ENCODE peak calls at places on chromosome 5, in nine cellular contexts. L is neural progenitor cell, Y is PC-3, X is K562, P is mammary epithelial cell, Q is MM.1S, J is HCT116, K is GM23248, D is fibroblast of lung. A is an unnamed sample.

GRCh38 chr5:143229896-143230675 is 173.4 kb downstream of the NR3C1 start:
- DNase-seq in J (no peak), K (peak; percentile 74), X (no peak), Q (peak; percentile 92), Y (no peak), P (no peak), L (peak; percentile 9), D (no peak), A (no peak)

GRCh38 chr5:133709074-133709676 is 96.8 kb upstream of the FSTL4 start:
- DNase-seq in K (no peak), Q (no peak), J (no peak), Y (no peak), L (no peak), D (peak; percentile 2), P (no peak), X (no peak), A (no peak)

GRCh38 chr5:91541696-91542095 is 158.6 kb upstream of the ARRDC3 start:
- DNase-seq in J (peak; percentile 1), K (peak; percentile 44), P (peak; percentile 31), Y (peak; percentile 69), X (no peak), L (no peak), D (peak; percentile 39), Q (no peak), A (no peak)

GRCh38 chr5:113017891-113018635 is 41.5 kb downstream of the DCP2 start:
- DNase-seq in J (no peak), Q (no peak), L (no peak), P (peak; percentile 45), X (no peak), K (no peak), D (no peak), Y (peak; percentile 51), A (no peak)

GRCh38 chr5:13591621-13592020 is 352.9 kb downstream of the DNAH5 start:
- DNase-seq in X (no peak), L (no peak), Y (peak; percentile 91), Q (no peak), J (no peak), D (peak; percentile 4), P (peak; percentile 91), K (peak; percentile 79), A (peak; percentile 25)

GRCh38 chr5:2889946-2890475 is 138.5 kb upstream of the IRX2 start:
- DNase-seq in J (no peak), P (no peak), D (no peak), Q (no peak), K (no peak), X (no peak), L (no peak), Y (no peak), A (no peak)

GRCh38 chr5:127988149-127988755 is 95.3 kb upstream of the SLC12A2 start:
- DNase-seq in Y (peak; percentile 97), Q (no peak), P (peak; percentile 81), D (peak; percentile 90), X (peak; percentile 11), J (peak; percentile 48), L (no peak), K (peak; percentile 72), A (peak; percentile 53)

GRCh38 chr5:127878174-127878750 is 175.1 kb downstream of the CCDC192 start:
- DNase-seq in K (peak; percentile 64), P (peak; percentile 59), L (peak; percentile 60), D (peak; percentile 57), J (peak; percentile 62), Q (peak; percentile 19), X (peak; percentile 26), Y (peak; percentile 80), A (no peak)

GRCh38 chr5:10726179-10726912 is 34.7 kb downstream of the DAP start:
- DNase-seq in X (peak; percentile 58), L (no peak), D (peak; percentile 77), K (no peak), Y (peak; percentile 49), P (no peak), Q (no peak), J (no peak), A (no peak)

GRCh38 chr5:146051678-146052077 is 53.7 kb downstream of the PLAC8L1 start:
- DNase-seq in K (peak; percentile 79), Y (no peak), X (no peak), P (no peak), Q (no peak), L (no peak), D (no peak), J (no peak), A (no peak)

GRCh38 chr5:3715048-3715447 is 119.4 kb downstream of the IRX1 start:
- DNase-seq in X (no peak), P (no peak), L (no peak), D (no peak), Q (no peak), Y (no peak), J (no peak), K (no peak), A (no peak)

GRCh38 chr5:18744990-18745590 is 1110.8 kb downstream of the TAF11L14 start:
- DNase-seq in J (no peak), Y (no peak), D (no peak), K (no peak), X (no peak), P (no peak), Q (peak; percentile 86), L (no peak), A (no peak)

GRCh38 chr5:172858990-172859811 is 25.1 kb downstream of the ERGIC1 start:
- DNase-seq in D (peak; percentile 78), Q (no peak), K (peak; percentile 91), L (no peak), X (no peak), J (no peak), P (no peak), Y (peak; percentile 55), A (peak; percentile 88)

GRCh38 chr5:34695275-34696032 is 39.3 kb downstream of the RAI14 start:
- DNase-seq in J (no peak), Q (no peak), X (no peak), L (no peak), K (peak; percentile 56), Y (no peak), D (no peak), P (no peak), A (no peak)

GRCh38 chr5:125237026-125237425 is 490.6 kb upstream of the ZNF608 start:
- DNase-seq in L (no peak), X (no peak), K (no peak), J (no peak), Y (no peak), P (no peak), D (no peak), Q (no peak), A (no peak)

GRCh38 chr5:100900142-100900795 is 2.8 kb downstream of the ST8SIA4 start:
- DNase-seq in D (peak; percentile 53), X (no peak), L (peak; percentile 44), K (peak; percentile 39), Q (peak; percentile 69), Y (peak; percentile 53), J (no peak), P (peak; percentile 25), A (no peak)
- TF ChIP-seq EZH2 in D (no peak), X (no peak), L (no peak), K (no peak), Q (no peak), Y (no peak), J (no peak), P (no peak), A (no peak)

GRCh38 chr5:149894237-149894636 is 50.4 kb downstream of the PDE6A start:
- DNase-seq in D (no peak), J (no peak), Y (no peak), X (no peak), L (no peak), P (no peak), Q (no peak), K (no peak), A (no peak)
- H4K20me1 ChIP-seq in D (no peaks in the 10 kb centered on the region), J (no peaks in the 10 kb centered on the region), Y (no peaks in the 10 kb centered on the region), X (no peaks in the 10 kb centered on the region), L (no peaks in the 10 kb centered on the region), P (no peaks in the 10 kb centered on the region), Q (no peaks in the 10 kb centered on the region), K (no peaks in the 10 kb centered on the region), A (no peaks in the 10 kb centered on the region)

DNA sequence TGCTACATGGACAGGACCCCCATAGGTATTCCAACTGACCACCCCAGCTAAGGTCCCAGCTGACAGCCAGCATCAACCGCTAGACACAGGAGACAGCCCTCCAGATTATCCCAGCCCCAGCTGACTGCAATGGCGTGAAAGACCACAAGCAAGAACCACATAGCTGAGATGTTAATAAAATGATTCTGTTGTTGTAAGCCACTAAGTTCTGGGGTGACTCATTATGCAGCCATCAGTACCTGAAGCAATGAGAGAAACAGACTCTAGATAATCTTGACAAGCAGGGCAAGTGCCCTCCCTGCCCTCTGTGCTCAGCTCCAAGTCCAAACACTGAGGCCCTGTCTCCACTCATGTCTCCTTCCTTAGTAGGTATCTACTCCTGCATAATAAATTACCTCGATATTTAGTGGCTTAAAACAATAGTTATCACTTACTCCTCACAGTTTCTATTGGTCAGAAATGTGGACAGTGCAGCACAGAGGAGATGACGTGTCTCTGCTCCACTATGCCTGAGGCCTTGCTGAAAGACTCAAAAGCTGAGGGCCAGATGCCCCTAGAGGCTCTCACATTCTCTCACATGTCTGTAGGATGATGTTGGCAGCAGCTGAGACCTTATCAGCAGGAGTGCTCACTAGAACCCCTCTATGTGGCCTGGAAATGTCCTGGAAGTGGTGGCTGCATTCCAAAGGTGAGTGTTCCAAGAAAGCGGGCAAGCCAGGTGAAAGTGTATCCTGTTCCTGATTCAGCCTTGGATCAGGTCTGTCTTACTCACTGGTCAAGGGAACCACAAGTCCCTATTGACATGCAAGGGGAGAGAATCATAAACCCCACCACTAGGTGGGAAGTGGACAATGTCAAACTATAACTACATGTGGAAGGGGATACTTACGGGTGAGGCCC is 2.5 kb downstream of the MGAT1 start:
- DNase-seq in Q (no peak), P (peak; percentile 85), Y (peak; percentile 92), J (no peak), K (peak; percentile 89), X (no peak), L (no peak), D (peak; percentile 58), A (peak; percentile 40)
- H3K4me1 ChIP-seq in Q (peaks cover 54% of the 10 kb centered on the region), P (peaks cover 66% of the 10 kb centered on the region), Y (peaks cover 37% of the 10 kb centered on the region), J (peaks cover 40% of the 10 kb centered on the region), K (peaks cover 69% of the 10 kb centered on the region), X (peaks cover 48% of the 10 kb centered on the region), L (peaks cover 17% of the 10 kb centered on the region), D (peaks cover 39% of the 10 kb centered on the region), A (peaks cover 26% of the 10 kb centered on the region)

DNA sequence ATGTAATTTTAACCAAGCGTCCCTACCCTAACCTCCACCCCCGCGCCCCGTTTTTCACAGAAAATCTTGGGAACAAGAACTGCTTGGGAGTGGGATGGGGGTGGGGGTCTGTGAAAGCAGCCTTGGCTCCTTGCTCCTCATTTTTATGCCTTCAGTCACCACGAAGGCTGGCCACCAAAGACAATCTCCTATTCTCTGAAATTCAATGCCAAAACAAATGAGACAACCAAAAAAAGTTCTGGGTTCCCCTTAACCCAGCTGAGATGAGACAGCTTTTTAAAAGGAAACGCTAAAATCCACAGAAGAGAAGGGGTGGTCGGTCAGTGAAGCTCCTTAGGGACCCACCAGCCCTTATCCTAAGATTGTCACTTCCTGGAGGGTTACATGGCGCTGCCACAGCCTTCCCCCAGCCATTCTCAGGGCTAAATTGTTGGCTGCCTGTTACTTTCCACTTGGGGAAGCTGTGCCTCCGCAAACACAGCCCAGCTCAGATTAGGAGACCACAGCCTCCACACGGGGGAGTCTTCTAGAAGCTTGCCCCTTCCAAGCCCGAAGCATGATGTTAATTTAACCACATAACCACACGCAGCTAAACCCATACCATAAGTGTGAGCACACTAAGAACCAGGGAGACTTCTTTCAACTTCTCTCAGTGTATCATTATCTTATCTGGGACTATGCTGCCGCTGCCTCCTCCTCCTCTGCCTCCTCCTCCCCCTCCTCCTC is 136.3 kb downstream of the FOXD1 start:
- DNase-seq in J (no peak), P (no peak), L (peak; percentile 50), Y (no peak), X (peak; percentile 32), K (peak; percentile 96), D (peak; percentile 90), Q (peak; percentile 36), A (no peak)
- TF ChIP-seq EZH2 in J (no peak), P (no peak), L (peak; percentile 55), Y (no peak), X (no peak), K (no peak), D (peak; percentile 44), Q (no peak), A (no peak)

A was measured in PC-9.